ENCODE peak calls at places on chromosomes 12 and 14, in nine cellular contexts. One of them, this sample, is unnamed.

GRCh38 chr14:100888789-100889315 is 14.7 kb downstream of the RTL1 start:
- DNase-seq in endothelial cell: no peak
- DNase-seq in NCI-H2081 treated with DMSO at 0.1 percent for 48 hours: no peak
- DNase-seq in NCI-H524: no peak
- DNase-seq in pancreas: no peak
- DNase-seq in progenitor cell of endocrine pancreas: no peak
- DNase-seq in mesothelial cell of epicardium: no peak
- DNase-seq in stimulated activated CD4-positive, alpha-beta T cell treated with anti-CD3 and anti-CD28 coated beads, Interleukin-15, amount 100 ng/mL, for 1 hour: no peak
- DNase-seq in choroid plexus epithelial cell: peak
- DNase-seq in this sample: no peak

GRCh38 chr12:69027411-69027811 is 94.4 kb upstream of the CPM start:
- DNase-seq in endothelial cell: no peak
- DNase-seq in NCI-H2081 treated with DMSO at 0.1 percent for 48 hours: no peak
- DNase-seq in NCI-H524: no peak
- DNase-seq in pancreas: no peak
- DNase-seq in progenitor cell of endocrine pancreas: no peak
- DNase-seq in mesothelial cell of epicardium: no peak
- DNase-seq in stimulated activated CD4-positive, alpha-beta T cell treated with anti-CD3 and anti-CD28 coated beads, Interleukin-15, amount 100 ng/mL, for 1 hour: no peak
- DNase-seq in choroid plexus epithelial cell: peak
- DNase-seq in this sample: no peak

GRCh38 chr12:645563-646071 is 17.6 kb downstream of the NINJ2 start:
- DNase-seq in endothelial cell: no peak
- DNase-seq in NCI-H2081 treated with DMSO at 0.1 percent for 48 hours: no peak
- DNase-seq in NCI-H524: no peak
- DNase-seq in pancreas: no peak
- DNase-seq in progenitor cell of endocrine pancreas: no peak
- DNase-seq in mesothelial cell of epicardium: no peak
- DNase-seq in stimulated activated CD4-positive, alpha-beta T cell treated with anti-CD3 and anti-CD28 coated beads, Interleukin-15, amount 100 ng/mL, for 1 hour: no peak
- DNase-seq in choroid plexus epithelial cell: peak
- DNase-seq in this sample: no peak

GRCh38 chr14:65846469-65846868 is 433.9 kb downstream of the FUT8 start:
- DNase-seq in endothelial cell: no peak
- DNase-seq in NCI-H2081 treated with DMSO at 0.1 percent for 48 hours: no peak
- DNase-seq in NCI-H524: no peak
- DNase-seq in pancreas: no peak
- DNase-seq in progenitor cell of endocrine pancreas: no peak
- DNase-seq in mesothelial cell of epicardium: no peak
- DNase-seq in stimulated activated CD4-positive, alpha-beta T cell treated with anti-CD3 and anti-CD28 coated beads, Interleukin-15, amount 100 ng/mL, for 1 hour: no peak
- DNase-seq in choroid plexus epithelial cell: no peak
- DNase-seq in this sample: no peak

GRCh38 chr12:132734206-132734605 is 23.6 kb downstream of the PGAM5 start:
- DNase-seq in endothelial cell: no peak
- DNase-seq in NCI-H2081 treated with DMSO at 0.1 percent for 48 hours: no peak
- DNase-seq in NCI-H524: no peak
- DNase-seq in pancreas: no peak
- DNase-seq in progenitor cell of endocrine pancreas: no peak
- DNase-seq in mesothelial cell of epicardium: no peak
- DNase-seq in stimulated activated CD4-positive, alpha-beta T cell treated with anti-CD3 and anti-CD28 coated beads, Interleukin-15, amount 100 ng/mL, for 1 hour: no peak
- DNase-seq in choroid plexus epithelial cell: peak
- DNase-seq in this sample: no peak

GRCh38 chr12:60494249-60494648 is 898.4 kb downstream of the SLC16A7 start:
- DNase-seq in endothelial cell: peak
- DNase-seq in NCI-H2081 treated with DMSO at 0.1 percent for 48 hours: peak
- DNase-seq in NCI-H524: peak
- DNase-seq in pancreas: no peak
- DNase-seq in progenitor cell of endocrine pancreas: no peak
- DNase-seq in mesothelial cell of epicardium: no peak
- DNase-seq in stimulated activated CD4-positive, alpha-beta T cell treated with anti-CD3 and anti-CD28 coated beads, Interleukin-15, amount 100 ng/mL, for 1 hour: no peak
- DNase-seq in choroid plexus epithelial cell: peak
- DNase-seq in this sample: no peak

GRCh38 chr12:29710104-29710503 is 73.6 kb downstream of the TMTC1 start:
- DNase-seq in endothelial cell: peak
- DNase-seq in NCI-H2081 treated with DMSO at 0.1 percent for 48 hours: no peak
- DNase-seq in NCI-H524: peak
- DNase-seq in pancreas: no peak
- DNase-seq in progenitor cell of endocrine pancreas: no peak
- DNase-seq in mesothelial cell of epicardium: no peak
- DNase-seq in stimulated activated CD4-positive, alpha-beta T cell treated with anti-CD3 and anti-CD28 coated beads, Interleukin-15, amount 100 ng/mL, for 1 hour: no peak
- DNase-seq in choroid plexus epithelial cell: no peak
- DNase-seq in this sample: peak

GRCh38 chr14:92670177-92670576 is 78.2 kb downstream of the LGMN start:
- DNase-seq in endothelial cell: no peak
- DNase-seq in NCI-H2081 treated with DMSO at 0.1 percent for 48 hours: no peak
- DNase-seq in NCI-H524: peak
- DNase-seq in pancreas: no peak
- DNase-seq in progenitor cell of endocrine pancreas: no peak
- DNase-seq in mesothelial cell of epicardium: no peak
- DNase-seq in stimulated activated CD4-positive, alpha-beta T cell treated with anti-CD3 and anti-CD28 coated beads, Interleukin-15, amount 100 ng/mL, for 1 hour: no peak
- DNase-seq in choroid plexus epithelial cell: peak
- DNase-seq in this sample: no peak

GRCh38 chr14:32232481-32232880 is 29.4 kb upstream of the RNU6-8 start:
- DNase-seq in endothelial cell: no peak
- DNase-seq in NCI-H2081 treated with DMSO at 0.1 percent for 48 hours: no peak
- DNase-seq in NCI-H524: no peak
- DNase-seq in pancreas: no peak
- DNase-seq in progenitor cell of endocrine pancreas: no peak
- DNase-seq in mesothelial cell of epicardium: no peak
- DNase-seq in stimulated activated CD4-positive, alpha-beta T cell treated with anti-CD3 and anti-CD28 coated beads, Interleukin-15, amount 100 ng/mL, for 1 hour: no peak
- DNase-seq in choroid plexus epithelial cell: no peak
- DNase-seq in this sample: no peak

GRCh38 chr14:41609704-41610183 is 3.1 kb downstream of the LRFN5 start:
- DNase-seq in endothelial cell: peak
- DNase-seq in NCI-H2081 treated with DMSO at 0.1 percent for 48 hours: no peak
- DNase-seq in NCI-H524: peak
- DNase-seq in pancreas: peak
- DNase-seq in progenitor cell of endocrine pancreas: peak
- DNase-seq in mesothelial cell of epicardium: peak
- DNase-seq in stimulated activated CD4-positive, alpha-beta T cell treated with anti-CD3 and anti-CD28 coated beads, Interleukin-15, amount 100 ng/mL, for 1 hour: no peak
- DNase-seq in choroid plexus epithelial cell: peak
- DNase-seq in this sample: peak

GRCh38 chr14:28321475-28322244 is 444.9 kb upstream of the FOXG1 start:
- DNase-seq in endothelial cell: no peak
- DNase-seq in NCI-H2081 treated with DMSO at 0.1 percent for 48 hours: no peak
- DNase-seq in NCI-H524: no peak
- DNase-seq in pancreas: no peak
- DNase-seq in progenitor cell of endocrine pancreas: no peak
- DNase-seq in mesothelial cell of epicardium: no peak
- DNase-seq in stimulated activated CD4-positive, alpha-beta T cell treated with anti-CD3 and anti-CD28 coated beads, Interleukin-15, amount 100 ng/mL, for 1 hour: no peak
- DNase-seq in choroid plexus epithelial cell: peak
- DNase-seq in this sample: no peak

GRCh38 chr14:105859717-105860614 is 333.6 kb downstream of the TMEM121 start:
- DNase-seq in endothelial cell: no peak
- DNase-seq in NCI-H2081 treated with DMSO at 0.1 percent for 48 hours: no peak
- DNase-seq in NCI-H524: no peak
- DNase-seq in pancreas: peak
- DNase-seq in progenitor cell of endocrine pancreas: no peak
- DNase-seq in mesothelial cell of epicardium: peak
- DNase-seq in stimulated activated CD4-positive, alpha-beta T cell treated with anti-CD3 and anti-CD28 coated beads, Interleukin-15, amount 100 ng/mL, for 1 hour: no peak
- DNase-seq in choroid plexus epithelial cell: no peak
- DNase-seq in this sample: no peak

GRCh38 chr12:110693731-110694130 is 4.8 kb upstream of the HVCN1 start:
- DNase-seq in endothelial cell: no peak
- DNase-seq in NCI-H2081 treated with DMSO at 0.1 percent for 48 hours: no peak
- DNase-seq in NCI-H524: no peak
- DNase-seq in pancreas: no peak
- DNase-seq in progenitor cell of endocrine pancreas: no peak
- DNase-seq in mesothelial cell of epicardium: no peak
- DNase-seq in stimulated activated CD4-positive, alpha-beta T cell treated with anti-CD3 and anti-CD28 coated beads, Interleukin-15, amount 100 ng/mL, for 1 hour: no peak
- DNase-seq in choroid plexus epithelial cell: peak
- DNase-seq in this sample: no peak

GRCh38 chr12:14605401-14605989 is 37.8 kb upstream of the PLBD1 start:
- DNase-seq in endothelial cell: no peak
- DNase-seq in NCI-H2081 treated with DMSO at 0.1 percent for 48 hours: no peak
- DNase-seq in NCI-H524: no peak
- DNase-seq in pancreas: no peak
- DNase-seq in progenitor cell of endocrine pancreas: no peak
- DNase-seq in mesothelial cell of epicardium: no peak
- DNase-seq in stimulated activated CD4-positive, alpha-beta T cell treated with anti-CD3 and anti-CD28 coated beads, Interleukin-15, amount 100 ng/mL, for 1 hour: no peak
- DNase-seq in choroid plexus epithelial cell: peak
- DNase-seq in this sample: no peak